ENCODE peak calls at places on chromosome 6, in four cellular contexts. One of them, this sample, is unnamed. For H3K4me1, the result is how much of the 10 kb centered on the place peaks cover.

GRCh38 chr6:138105446-138105845 is 1.8 kb downstream of the PERP start:
- DNase-seq in Peyer's patch: no peak
- DNase-seq in pancreas: no peak
- DNase-seq in esophagus squamous epithelium: no peak
- DNase-seq in this sample: peak

GRCh38 chr6:150001295-150001990 is 23.9 kb downstream of the RAET1L start:
- DNase-seq in Peyer's patch: no peak
- DNase-seq in pancreas: no peak
- DNase-seq in esophagus squamous epithelium: no peak
- DNase-seq in this sample: no peak

GRCh38 chr6:11149551-11149950 is 38.0 kb upstream of the ERVFRD-1 start:
- DNase-seq in Peyer's patch: no peak
- DNase-seq in pancreas: no peak
- DNase-seq in esophagus squamous epithelium: no peak
- DNase-seq in this sample: no peak

GRCh38 chr6:76771076-76771634 is 692.1 kb downstream of the HTR1B start:
- DNase-seq in Peyer's patch: no peak
- DNase-seq in pancreas: no peak
- DNase-seq in esophagus squamous epithelium: no peak
- DNase-seq in this sample: no peak

GRCh38 chr6:109010703-109011102 is 83.9 kb downstream of the SESN1 start:
- DNase-seq in Peyer's patch: no peak
- DNase-seq in pancreas: no peak
- DNase-seq in esophagus squamous epithelium: no peak
- DNase-seq in this sample: no peak

GRCh38 chr6:1181939-1182338 is 130.0 kb upstream of the FOXQ1 start:
- DNase-seq in Peyer's patch: no peak
- DNase-seq in pancreas: no peak
- DNase-seq in esophagus squamous epithelium: no peak
- DNase-seq in this sample: no peak

GRCh38 chr6:88499436-88499835 is 333.3 kb upstream of the CNR1 start:
- DNase-seq in Peyer's patch: no peak
- DNase-seq in pancreas: no peak
- DNase-seq in esophagus squamous epithelium: no peak
- DNase-seq in this sample: no peak

GRCh38 chr6:33668914-33669313 is 42.6 kb downstream of the UQCC2 start:
- DNase-seq in Peyer's patch: peak
- DNase-seq in pancreas: no peak
- DNase-seq in esophagus squamous epithelium: no peak
- DNase-seq in this sample: peak

GRCh38 chr6:146551545-146551944 is 7.9 kb downstream of the RAB32 start:
- DNase-seq in Peyer's patch: no peak
- DNase-seq in pancreas: no peak
- DNase-seq in esophagus squamous epithelium: no peak
- DNase-seq in this sample: no peak

GRCh38 chr6:35474129-35474977 is 6.2 kb downstream of the RPL10A start:
- DNase-seq in Peyer's patch: no peak
- DNase-seq in pancreas: no peak
- DNase-seq in esophagus squamous epithelium: no peak
- DNase-seq in this sample: no peak

GRCh38 chr6:113586966-113587699 is 270.0 kb upstream of the MARCKS start:
- DNase-seq in Peyer's patch: no peak
- DNase-seq in pancreas: no peak
- DNase-seq in esophagus squamous epithelium: no peak
- DNase-seq in this sample: no peak

GRCh38 chr6:70381436-70381786 is 31.9 kb upstream of the FAM135A start:
- DNase-seq in Peyer's patch: no peak
- DNase-seq in pancreas: no peak
- DNase-seq in esophagus squamous epithelium: no peak
- DNase-seq in this sample: no peak

GRCh38 chr6:45965007-45965406 is 50.7 kb downstream of the CLIC5 start:
- DNase-seq in Peyer's patch: no peak
- DNase-seq in pancreas: no peak
- DNase-seq in esophagus squamous epithelium: no peak
- DNase-seq in this sample: no peak

GRCh38 chr6:144768676-144769599 is 483.8 kb downstream of the UTRN start:
- DNase-seq in Peyer's patch: no peak
- DNase-seq in pancreas: peak
- DNase-seq in esophagus squamous epithelium: no peak
- DNase-seq in this sample: no peak

GRCh38 chr6:138601128-138601527 is 101.8 kb upstream of the NHSL1 start:
- DNase-seq in Peyer's patch: no peak
- DNase-seq in pancreas: no peak
- DNase-seq in esophagus squamous epithelium: no peak
- DNase-seq in this sample: no peak

GRCh38 chr6:166707045-166707444 is 80.0 kb upstream of the RPS6KA2 start:
- DNase-seq in Peyer's patch: peak
- DNase-seq in pancreas: peak
- DNase-seq in esophagus squamous epithelium: no peak
- DNase-seq in this sample: peak

GRCh38 chr6:111361648-111362047 is 121.4 kb downstream of the REV3L start:
- DNase-seq in Peyer's patch: peak
- DNase-seq in pancreas: no peak
- DNase-seq in esophagus squamous epithelium: no peak
- DNase-seq in this sample: peak

GRCh38 chr6:20487669-20488375 is 46.4 kb upstream of the CDKAL1 start:
- DNase-seq in Peyer's patch: no peak
- DNase-seq in pancreas: no peak
- DNase-seq in esophagus squamous epithelium: no peak
- DNase-seq in this sample: no peak

GRCh38 chr6:321158-321438 is 28.8 kb downstream of the DUSP22 start:
- DNase-seq in Peyer's patch: no peak
- DNase-seq in pancreas: no peak
- DNase-seq in esophagus squamous epithelium: no peak
- DNase-seq in this sample: no peak

GRCh38 chr6:89321571-89321970 is 6.5 kb upstream of the GABRR2 start:
- DNase-seq in Peyer's patch: no peak
- DNase-seq in pancreas: no peak
- DNase-seq in esophagus squamous epithelium: no peak
- DNase-seq in this sample: no peak

GRCh38 chr6:5167501-5167900 is 82.4 kb downstream of the PPP1R3G start:
- DNase-seq in Peyer's patch: no peak
- DNase-seq in pancreas: no peak
- DNase-seq in esophagus squamous epithelium: no peak
- DNase-seq in this sample: no peak

GRCh38 chr6:46057792-46058191 is 42.1 kb upstream of the CLIC5 start:
- DNase-seq in Peyer's patch: no peak
- DNase-seq in pancreas: no peak
- DNase-seq in esophagus squamous epithelium: no peak
- DNase-seq in this sample: no peak

GRCh38 chr6:168088161-168089106 is 9.4 kb upstream of the FRMD1 start:
- DNase-seq in Peyer's patch: no peak
- DNase-seq in pancreas: no peak
- DNase-seq in esophagus squamous epithelium: no peak
- DNase-seq in this sample: peak

GRCh38 chr6:133245033-133245903 is 4.1 kb downstream of the EYA4 start:
- DNase-seq in Peyer's patch: no peak
- DNase-seq in pancreas: no peak
- DNase-seq in esophagus squamous epithelium: no peak
- DNase-seq in this sample: no peak

GRCh38 chr6:15879372-15880261 is 216.8 kb upstream of the DTNBP1 start:
- DNase-seq in Peyer's patch: peak
- DNase-seq in pancreas: peak
- DNase-seq in esophagus squamous epithelium: no peak
- DNase-seq in this sample: peak

GRCh38 chr6:110537208-110538123 is 61.1 kb upstream of the SLC22A16 start:
- DNase-seq in Peyer's patch: no peak
- DNase-seq in pancreas: no peak
- DNase-seq in esophagus squamous epithelium: no peak
- DNase-seq in this sample: no peak

GRCh38 chr6:26217714-26218075 is 130.5 kb downstream of the HFE start:
- DNase-seq in Peyer's patch: no peak
- DNase-seq in pancreas: no peak
- DNase-seq in esophagus squamous epithelium: no peak
- DNase-seq in this sample: peak

GRCh38 chr6:94721459-94721858 is 855.9 kb upstream of the MANEA start:
- DNase-seq in Peyer's patch: no peak
- DNase-seq in pancreas: no peak
- DNase-seq in esophagus squamous epithelium: no peak
- DNase-seq in this sample: no peak

GRCh38 chr6:50608421-50608820 is 104.9 kb upstream of the TFAP2D start:
- DNase-seq in Peyer's patch: no peak
- DNase-seq in pancreas: no peak
- DNase-seq in esophagus squamous epithelium: no peak
- DNase-seq in this sample: no peak

GRCh38 chr6:109062216-109062615 is 32.4 kb downstream of the SESN1 start:
- DNase-seq in Peyer's patch: no peak
- DNase-seq in pancreas: no peak
- DNase-seq in esophagus squamous epithelium: no peak
- DNase-seq in this sample: no peak

GRCh38 chr6:2749972-2750600 is 636 bp downstream of the MYLK4 start:
- DNase-seq in Peyer's patch: peak
- DNase-seq in pancreas: peak
- DNase-seq in esophagus squamous epithelium: no peak
- DNase-seq in this sample: peak

GRCh38 chr6:7106752-7107577 is 796 bp upstream of the RREB1 start:
- DNase-seq in Peyer's patch: peak
- DNase-seq in pancreas: peak
- DNase-seq in esophagus squamous epithelium: no peak
- DNase-seq in this sample: peak

DNA sequence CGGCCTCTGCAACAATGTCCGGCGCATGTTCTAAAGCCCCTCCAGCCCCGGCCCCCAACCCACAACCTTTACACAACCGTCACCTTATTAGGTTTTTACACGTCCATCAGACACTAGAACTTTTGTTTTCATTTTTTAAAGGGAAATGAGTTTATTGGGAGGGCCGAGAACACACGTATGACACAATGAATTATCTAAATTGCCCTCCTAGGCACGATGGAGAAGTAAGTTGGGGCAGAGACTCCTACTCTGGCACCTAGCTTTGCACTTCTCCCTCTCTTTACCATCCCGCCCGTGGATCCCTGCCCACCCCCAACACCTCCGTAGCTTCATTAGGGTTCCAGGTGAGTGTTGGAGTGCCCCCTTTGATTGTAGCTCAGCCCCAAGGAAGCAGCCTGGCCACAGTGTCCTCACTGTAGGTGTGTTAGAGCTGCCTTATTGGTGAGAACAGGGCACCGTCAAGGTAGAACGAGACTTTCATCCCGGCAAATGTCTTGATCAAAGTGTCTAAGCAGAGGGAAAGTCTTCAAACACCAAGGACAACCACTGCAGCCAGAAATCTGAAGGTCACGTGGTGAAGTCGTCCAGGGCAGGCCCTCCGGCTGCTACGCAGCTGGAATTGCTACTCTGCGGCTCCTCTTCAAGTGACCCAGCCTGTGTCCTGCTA is 1.4 kb upstream of the DLL1 start:
- DNase-seq in Peyer's patch: no peak
- DNase-seq in pancreas: no peak
- DNase-seq in esophagus squamous epithelium: no peak
- DNase-seq in this sample: no peak
- H3K4me1 ChIP-seq in Peyer's patch: half or more
- H3K4me1 ChIP-seq in pancreas: under half
- H3K4me1 ChIP-seq in esophagus squamous epithelium: half or more
- H3K4me1 ChIP-seq in this sample: under half

DNA sequence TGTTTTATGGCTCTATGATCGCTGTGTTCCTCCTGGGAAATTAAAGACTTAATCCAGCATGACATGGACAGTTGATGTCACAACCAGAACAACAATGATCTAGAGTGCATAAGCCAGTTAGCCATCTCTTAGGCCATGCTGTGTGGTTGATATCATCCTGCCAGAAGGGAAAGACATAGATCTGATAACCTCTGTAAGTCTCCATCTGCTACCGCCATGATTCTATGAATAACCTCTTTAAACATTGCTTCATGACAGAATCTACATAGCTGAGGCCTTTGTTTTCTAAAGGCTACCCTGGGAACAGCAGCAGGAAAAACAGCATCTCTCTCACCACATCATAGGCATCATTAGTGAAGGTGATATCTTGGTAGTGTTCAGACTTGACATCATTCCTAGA is 117.6 kb upstream of the PHACTR1 start:
- DNase-seq in Peyer's patch: no peak
- DNase-seq in pancreas: no peak
- DNase-seq in esophagus squamous epithelium: no peak
- DNase-seq in this sample: no peak
- H3K4me1 ChIP-seq in Peyer's patch: under half
- H3K4me1 ChIP-seq in pancreas: under half
- H3K4me1 ChIP-seq in esophagus squamous epithelium: under half
- H3K4me1 ChIP-seq in this sample: under half

GRCh38 chr6:131270534-131270933 is 135.3 kb downstream of the AKAP7 start:
- DNase-seq in Peyer's patch: no peak
- DNase-seq in pancreas: no peak
- DNase-seq in esophagus squamous epithelium: no peak
- DNase-seq in this sample: no peak
- H3K4me1 ChIP-seq in Peyer's patch: under half
- H3K4me1 ChIP-seq in pancreas: under half
- H3K4me1 ChIP-seq in esophagus squamous epithelium: under half
- H3K4me1 ChIP-seq in this sample: under half

DNA sequence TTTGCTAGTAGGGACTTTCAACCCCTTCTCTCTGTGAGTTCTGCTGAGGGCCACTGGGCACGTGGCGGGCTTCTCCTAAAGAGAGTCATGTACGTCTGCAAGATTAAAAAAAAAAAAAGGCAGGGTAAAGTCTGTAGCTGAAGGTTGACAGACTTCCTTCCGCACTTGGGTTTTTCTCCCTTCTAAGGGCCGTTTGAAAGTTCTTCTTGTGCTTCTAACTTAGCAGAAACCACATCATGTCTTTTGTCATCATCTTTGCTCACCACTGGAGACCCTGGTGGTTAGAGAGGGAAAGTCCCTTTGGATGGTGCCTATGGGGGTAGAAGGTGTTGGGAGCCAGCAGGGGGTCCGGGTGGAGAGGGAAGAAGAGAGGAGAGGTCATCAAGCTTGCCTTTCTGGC is 31.4 kb downstream of the PRDM1 start:
- DNase-seq in Peyer's patch: peak
- DNase-seq in pancreas: no peak
- DNase-seq in esophagus squamous epithelium: no peak
- DNase-seq in this sample: no peak
- H3K4me1 ChIP-seq in Peyer's patch: under half
- H3K4me1 ChIP-seq in pancreas: under half
- H3K4me1 ChIP-seq in esophagus squamous epithelium: under half
- H3K4me1 ChIP-seq in this sample: under half

DNA sequence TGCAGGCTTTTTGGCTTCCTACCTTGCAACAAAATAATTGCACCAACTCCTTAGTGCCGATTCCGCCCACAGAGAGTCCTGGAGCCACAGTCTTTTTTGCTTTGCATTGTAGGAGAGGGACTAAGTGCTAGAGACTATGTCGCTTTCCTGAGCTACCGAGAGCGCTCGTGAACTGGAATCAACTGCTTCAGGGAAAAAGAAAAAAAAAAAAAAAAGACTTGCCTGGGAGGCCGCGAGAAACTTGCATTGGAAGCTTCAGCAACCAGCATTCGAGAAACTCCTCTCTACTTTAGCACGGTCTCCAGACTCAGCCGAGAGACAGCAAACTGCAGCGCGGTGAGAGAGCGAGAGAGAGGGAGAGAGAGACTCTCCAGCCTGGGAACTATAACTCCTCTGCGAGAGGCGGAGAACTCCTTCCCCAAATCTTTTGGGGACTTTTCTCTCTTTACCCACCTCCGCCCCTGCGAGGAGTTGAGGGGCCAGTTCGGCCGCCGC is 423 bp downstream of the SOX4 start:
- DNase-seq in Peyer's patch: peak
- DNase-seq in pancreas: peak
- DNase-seq in esophagus squamous epithelium: no peak
- DNase-seq in this sample: peak
- H3K4me1 ChIP-seq in Peyer's patch: under half
- H3K4me1 ChIP-seq in pancreas: under half
- H3K4me1 ChIP-seq in esophagus squamous epithelium: under half
- H3K4me1 ChIP-seq in this sample: under half

This sample was measured in colonic mucosa.